ENCODE peak calls at places on chromosomes 2 and 18, in four cellular contexts. P is EL; Q is putamen; X is CD8-positive, alpha-beta T cell. K is an unnamed sample.

GRCh38 chr18:69617888-69618287 is 217.2 kb downstream of the DOK6 start:
- DNase-seq in Q (no peak), X (no peak), P (peak), K (no peak)

GRCh38 chr2:180849851-180850250 is 130.6 kb upstream of the UBE2E3 start:
- DNase-seq in Q (peak), P (no peak), X (no peak), K (no peak)

GRCh38 chr2:34096552-34097171 is 497.6 kb upstream of the FAM98A start:
- DNase-seq in X (no peak), Q (peak), P (peak), K (peak)

GRCh38 chr2:10030311-10030736 is 13.0 kb upstream of the KLF11 start:
- DNase-seq in P (no peak), X (no peak), Q (no peak), K (no peak)

GRCh38 chr18:49137585-49137984 is 186.8 kb upstream of the SMAD7 start:
- DNase-seq in X (no peak), Q (no peak), P (no peak), K (no peak)

GRCh38 chr2:111698743-111699554 is 185.0 kb downstream of the ANAPC1 start:
- DNase-seq in Q (no peak), X (peak), P (peak), K (peak)

GRCh38 chr2:201698588-201699226 is at the start of gene MPP4:
- DNase-seq in P (peak), X (no peak), Q (no peak), K (peak)

GRCh38 chr18:9575558-9575957 is 38.8 kb downstream of the PPP4R1 start:
- DNase-seq in X (no peak), P (peak), Q (peak), K (peak)

GRCh38 chr18:46715062-46715461 is 41.8 kb downstream of the ST8SIA5 start:
- DNase-seq in P (no peak), X (no peak), Q (no peak), K (no peak)

GRCh38 chr18:79332601-79333000 is 63.1 kb upstream of the NFATC1 start:
- DNase-seq in Q (no peak), P (no peak), X (no peak), K (no peak)

GRCh38 chr2:234968633-234969328 is 17.0 kb downstream of the SH3BP4 start:
- DNase-seq in Q (no peak), P (no peak), X (no peak), K (no peak)

GRCh38 chr2:169561364-169561763 is 12.3 kb downstream of the FASTKD1 start:
- DNase-seq in X (no peak), P (no peak), Q (no peak), K (no peak)

GRCh38 chr2:225378984-225379383 is 20.5 kb upstream of the NYAP2 start:
- DNase-seq in P (no peak), Q (no peak), X (no peak), K (no peak)

GRCh38 chr2:46163031-46163430 is 134.2 kb upstream of the EPAS1 start:
- DNase-seq in P (no peak), X (no peak), Q (no peak), K (no peak)

GRCh38 chr2:164146478-164146877 is 410.7 kb upstream of the FIGN start:
- DNase-seq in P (no peak), X (no peak), Q (no peak), K (no peak)

GRCh38 chr2:5365871-5366461 is 326.2 kb upstream of the SOX11 start:
- DNase-seq in Q (peak), P (no peak), X (no peak), K (peak)

GRCh38 chr2:190382851-190383250 is 25.3 kb upstream of the MFSD6 start:
- DNase-seq in Q (peak), X (no peak), P (peak), K (peak)

GRCh38 chr2:168801961-168802824 is at the start of gene NOSTRIN:
- DNase-seq in P (no peak), Q (no peak), X (no peak), K (no peak)

GRCh38 chr2:159009940-159010339 is 41.5 kb downstream of the TANC1 start:
- DNase-seq in Q (no peak), X (no peak), P (peak), K (no peak)

GRCh38 chr2:158967114-158967730 is 1.2 kb upstream of the TANC1 start:
- DNase-seq in P (no peak), Q (no peak), X (no peak), K (no peak)

GRCh38 chr2:62856228-62857040 is 150.9 kb downstream of the EHBP1 start:
- DNase-seq in Q (no peak), P (no peak), X (no peak), K (no peak)

GRCh38 chr2:201127570-201127969 is 11.6 kb downstream of the CFLAR start:
- DNase-seq in Q (peak), X (no peak), P (peak), K (peak)

GRCh38 chr2:126751477-126751876 is 95.5 kb downstream of the GYPC start:
- DNase-seq in P (no peak), X (no peak), Q (no peak), K (no peak)

GRCh38 chr2:3291113-3291512 is 86.5 kb downstream of the EIPR1 start:
- DNase-seq in Q (no peak), P (no peak), X (no peak), K (no peak)

GRCh38 chr2:200681731-200682130 is 95.9 kb downstream of the AOX1 start:
- DNase-seq in Q (no peak), P (no peak), X (no peak), K (no peak)

GRCh38 chr18:9477509-9477908 is 2.2 kb downstream of the RALBP1 start:
- DNase-seq in P (no peak), X (no peak), Q (no peak), K (no peak)

GRCh38 chr2:218960196-218961165 is 1.0 kb downstream of the CDK5R2 start:
- DNase-seq in X (no peak), Q (no peak), P (no peak), K (no peak)

GRCh38 chr18:49757513-49758262 is 55.6 kb downstream of the ACAA2 start:
- DNase-seq in P (no peak), Q (no peak), X (no peak), K (no peak)

GRCh38 chr2:25079050-25079635 is 37.3 kb downstream of the EFR3B start:
- DNase-seq in X (no peak), P (no peak), Q (no peak), K (no peak)

GRCh38 chr2:69917854-69918253 is 2.9 kb downstream of the MXD1 start:
- DNase-seq in Q (no peak), P (peak), X (no peak), K (peak)